ENCODE peak calls at places on chromosomes 6 and 20, in four cellular contexts. G, S, A and O are unnamed samples.

GRCh38 chr20:31710423-31711250 is 12.0 kb downstream of the BCL2L1 start:
- DNase-seq in A (no peak), S (no peak), G (no peak), O (peak)

GRCh38 chr20:44678247-44678646 is 26.7 kb upstream of the ADA start:
- DNase-seq in A (no peak), G (no peak), S (no peak), O (no peak)

GRCh38 chr6:166540631-166541331 is 45.7 kb downstream of the RAMACL start:
- DNase-seq in A (no peak), G (no peak), S (no peak), O (no peak)

GRCh38 chr20:59163641-59164530 is at the start of gene ZNF831:
- DNase-seq in G (no peak), A (no peak), S (no peak), O (no peak)

GRCh38 chr20:43914697-43915208 is at the start of gene TOX2:
- DNase-seq in S (no peak), G (no peak), A (no peak), O (no peak)

GRCh38 chr6:4904461-4904860 is 99.4 kb downstream of the RPP40 start:
- DNase-seq in A (no peak), S (no peak), G (no peak), O (no peak)

GRCh38 chr20:35489717-35490116 is 34.3 kb downstream of the CEP250 start:
- DNase-seq in A (no peak), S (no peak), G (no peak), O (no peak)

GRCh38 chr6:2966347-2966746 is 5.0 kb downstream of the SERPINB6 start:
- DNase-seq in S (no peak), G (no peak), A (no peak), O (no peak)

GRCh38 chr6:116370328-116370716 is 425 bp upstream of the DSE start:
- DNase-seq in A (no peak), S (no peak), G (no peak), O (no peak)

GRCh38 chr20:21230220-21230619 is 72.9 kb upstream of the XRN2 start:
- DNase-seq in A (no peak), G (no peak), S (no peak), O (no peak)

GRCh38 chr20:62734336-62734735 is 25.7 kb downstream of the NTSR1 start:
- DNase-seq in S (no peak), G (no peak), A (peak), O (no peak)

GRCh38 chr20:20014659-20015058 is 2.5 kb upstream of the NAA20 start:
- DNase-seq in S (no peak), G (no peak), A (no peak), O (no peak)

GRCh38 chr20:57087102-57087501 is 179.3 kb downstream of the BMP7 start:
- DNase-seq in G (no peak), S (no peak), A (no peak), O (no peak)

GRCh38 chr6:7555671-7556070 is 14.2 kb downstream of the DSP start:
- DNase-seq in G (no peak), A (no peak), S (no peak), O (no peak)

GRCh38 chr6:90978046-90978445 is 391.2 kb upstream of the MAP3K7 start:
- DNase-seq in G (no peak), S (no peak), A (no peak), O (no peak)

GRCh38 chr6:158826819-158827501 is 7.8 kb upstream of the EZR start:
- DNase-seq in A (no peak), G (no peak), S (no peak), O (no peak)

GRCh38 chr20:37943501-37944455 is 40.9 kb downstream of the VSTM2L start:
- DNase-seq in S (no peak), G (no peak), A (no peak), O (no peak)

GRCh38 chr6:127866766-127867165 is 34.1 kb downstream of the THEMIS start:
- DNase-seq in G (no peak), S (no peak), A (no peak), O (no peak)

GRCh38 chr20:41081276-41081814 is 52.7 kb downstream of the TOP1 start:
- DNase-seq in S (no peak), A (no peak), G (peak), O (no peak)